ENCODE peak calls at places on chromosomes 12 and 14, in seven cellular contexts. X is mucosa of descending colon, R is neural progenitor cell, C is progenitor cell of endocrine pancreas, E is A549, L is fibroblast of villous mesenchyme, B is natural killer cell. Y is an unnamed sample.

GRCh38 chr12:113195598-113195997 is 10.1 kb downstream of the RITA1 start:
- DNase-seq in R (no peak), B (no peak), X (no peak), L (no peak), E (no peak), C (no peak), Y (no peak)

GRCh38 chr12:130513572-130513971 is 175.9 kb downstream of the PIWIL1 start:
- DNase-seq in B (no peak), R (no peak), C (no peak), E (no peak), X (no peak), L (no peak), Y (no peak)

GRCh38 chr12:112303004-112303403 is 79.2 kb downstream of the HECTD4 start:
- DNase-seq in B (no peak), C (no peak), E (peak; percentile 66), L (peak; percentile 68), X (no peak), R (no peak), Y (no peak)

GRCh38 chr14:70988452-70988851 is 81.2 kb downstream of the PCNX1 start:
- DNase-seq in E (no peak), R (peak; percentile 8), C (no peak), B (no peak), X (no peak), L (no peak), Y (no peak)

GRCh38 chr12:123963829-123964228 is 8.8 kb downstream of the CCDC92 start:
- DNase-seq in L (no peak), C (no peak), B (no peak), X (no peak), R (no peak), E (no peak), Y (no peak)

GRCh38 chr12:49921299-49921698 is 17.6 kb upstream of the FAIM2 start:
- DNase-seq in C (no peak), X (no peak), R (no peak), B (no peak), L (no peak), E (no peak), Y (no peak)

GRCh38 chr14:71130491-71131179 is 223.4 kb downstream of the PCNX1 start:
- DNase-seq in R (no peak), L (peak; percentile 95), B (no peak), X (no peak), C (no peak), E (no peak), Y (no peak)

GRCh38 chr12:39426636-39427245 is 16.2 kb downstream of the KIF21A start:
- DNase-seq in E (peak; percentile 33), R (no peak), B (no peak), X (no peak), L (no peak), C (no peak), Y (no peak)

GRCh38 chr12:57047981-57048380 is 1.9 kb downstream of the MYO1A start:
- DNase-seq in L (peak; percentile 27), E (no peak), B (no peak), X (no peak), C (no peak), R (no peak), Y (no peak)

GRCh38 chr12:78290606-78291345 is 460.1 kb downstream of the NAV3 start:
- DNase-seq in B (no peak), E (peak; percentile 70), C (no peak), R (no peak), X (no peak), L (peak; percentile 73), Y (peak; percentile 35)

GRCh38 chr12:50314629-50315312 is 31.5 kb upstream of the LIMA1 start:
- DNase-seq in X (no peak), C (no peak), B (no peak), R (peak; percentile 64), L (peak; percentile 78), E (peak; percentile 61), Y (peak; percentile 12)

GRCh38 chr12:87317302-87317701 is 711.9 kb downstream of the C12orf50 start:
- DNase-seq in C (no peak), R (no peak), L (no peak), E (no peak), B (no peak), X (no peak), Y (no peak)

GRCh38 chr12:56628671-56629458 is 1.3 kb downstream of the BAZ2A start:
- DNase-seq in R (peak; percentile 59), B (peak; percentile 71), E (peak; percentile 35), C (no peak), X (peak; percentile 84), L (peak; percentile 83), Y (peak; percentile 61)

GRCh38 chr14:87179936-87180335 is 813.0 kb downstream of the GALC start:
- DNase-seq in R (no peak), E (no peak), C (no peak), X (no peak), B (no peak), L (no peak), Y (no peak)

GRCh38 chr12:94677778-94678177 is 27.4 kb upstream of the TMCC3 start:
- DNase-seq in E (no peak), R (no peak), C (no peak), X (no peak), L (no peak), B (no peak), Y (no peak)

GRCh38 chr14:39430762-39431415 is 1.3 kb downstream of the FBXO33 start:
- DNase-seq in X (peak; percentile 10), B (no peak), L (peak; percentile 21), E (peak; percentile 4), R (no peak), C (no peak), Y (peak; percentile 15)

GRCh38 chr14:75258079-75258802 is 20.4 kb upstream of the FOS start:
- DNase-seq in R (no peak), X (no peak), L (peak; percentile 96), E (no peak), C (no peak), B (no peak), Y (no peak)

GRCh38 chr12:29574500-29574899 is 77.0 kb upstream of the OVCH1 start:
- DNase-seq in B (no peak), C (no peak), X (peak; percentile 35), L (no peak), E (no peak), R (no peak), Y (no peak)

GRCh38 chr12:31876568-31877424 is 82.4 kb upstream of the RESF1 start:
- DNase-seq in E (no peak), R (no peak), X (no peak), L (peak; percentile 37), C (no peak), B (no peak), Y (no peak)

GRCh38 chr12:2264622-2265306 is 212.0 kb downstream of the CACNA1C start:
- DNase-seq in X (no peak), C (no peak), E (no peak), B (no peak), R (no peak), L (peak; percentile 95), Y (no peak)

GRCh38 chr12:103301642-103302620 is 193.8 kb downstream of the C12orf42 start:
- DNase-seq in C (no peak), X (no peak), E (no peak), L (no peak), R (peak; percentile 83), B (no peak), Y (peak; percentile 50)

DNA sequence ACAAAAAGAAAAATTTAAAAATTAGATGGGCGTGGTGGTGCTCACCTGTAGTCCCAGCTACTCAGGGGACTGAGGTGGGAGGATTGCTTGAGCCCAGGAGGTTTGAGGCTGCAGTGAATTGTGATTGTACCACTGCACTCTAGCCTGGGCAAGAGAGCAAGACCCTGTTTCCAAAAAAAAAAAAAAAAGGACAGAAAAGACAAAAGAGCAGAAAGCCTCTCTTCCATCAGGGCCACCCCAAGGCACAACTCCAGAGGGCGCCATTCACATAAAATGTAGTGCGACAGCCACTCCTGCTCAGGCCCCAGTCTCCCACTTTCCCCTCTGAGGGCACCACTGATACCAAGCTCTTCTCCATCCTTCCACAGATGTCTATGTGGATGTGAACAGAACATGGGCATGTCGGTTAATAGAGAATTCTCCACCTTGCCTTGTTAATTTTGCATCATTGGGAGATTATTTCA is 41.8 kb downstream of the DGLUCY start:
- DNase-seq in X (no peak), E (no peak), R (no peak), C (no peak), L (no peak), B (no peak), Y (no peak)
- TF ChIP-seq CTCF in X (no peak), E (no peak), R (no peak), C (peak; percentile 17), L (no peak), B (no peak), Y (no peak)

GRCh38 chr12:21910642-21911041 is 30.6 kb downstream of the ABCC9 start:
- DNase-seq in R (peak; percentile 46), C (no peak), X (no peak), E (no peak), L (no peak), B (no peak), Y (no peak)

GRCh38 chr12:21911832-21912231 is 29.4 kb downstream of the ABCC9 start:
- DNase-seq in B (no peak), L (no peak), C (no peak), E (no peak), X (no peak), R (no peak), Y (no peak)

GRCh38 chr12:21912318-21912717 is 28.9 kb downstream of the ABCC9 start:
- DNase-seq in R (no peak), E (no peak), X (no peak), C (no peak), B (no peak), L (no peak), Y (no peak)

GRCh38 chr12:21906919-21907642 is 34.1 kb downstream of the ABCC9 start:
- DNase-seq in L (peak; percentile 16), B (no peak), R (no peak), X (no peak), E (no peak), C (no peak), Y (no peak)
- TF ChIP-seq CTCF in L (no peak), B (no peak), R (no peak), X (no peak), E (no peak), C (no peak), Y (no peak)

GRCh38 chr12:68406134-68406576 is 74.0 kb upstream of the MDM1 start:
- DNase-seq in C (no peak), R (peak; percentile 24), X (peak; percentile 93), L (peak; percentile 88), B (no peak), E (peak; percentile 59), Y (no peak)
- TF ChIP-seq CTCF in C (peak; percentile 32), R (peak; percentile 42), X (peak; percentile 17), L (peak; percentile 59), B (no peak), E (no peak), Y (no peak)

DNA sequence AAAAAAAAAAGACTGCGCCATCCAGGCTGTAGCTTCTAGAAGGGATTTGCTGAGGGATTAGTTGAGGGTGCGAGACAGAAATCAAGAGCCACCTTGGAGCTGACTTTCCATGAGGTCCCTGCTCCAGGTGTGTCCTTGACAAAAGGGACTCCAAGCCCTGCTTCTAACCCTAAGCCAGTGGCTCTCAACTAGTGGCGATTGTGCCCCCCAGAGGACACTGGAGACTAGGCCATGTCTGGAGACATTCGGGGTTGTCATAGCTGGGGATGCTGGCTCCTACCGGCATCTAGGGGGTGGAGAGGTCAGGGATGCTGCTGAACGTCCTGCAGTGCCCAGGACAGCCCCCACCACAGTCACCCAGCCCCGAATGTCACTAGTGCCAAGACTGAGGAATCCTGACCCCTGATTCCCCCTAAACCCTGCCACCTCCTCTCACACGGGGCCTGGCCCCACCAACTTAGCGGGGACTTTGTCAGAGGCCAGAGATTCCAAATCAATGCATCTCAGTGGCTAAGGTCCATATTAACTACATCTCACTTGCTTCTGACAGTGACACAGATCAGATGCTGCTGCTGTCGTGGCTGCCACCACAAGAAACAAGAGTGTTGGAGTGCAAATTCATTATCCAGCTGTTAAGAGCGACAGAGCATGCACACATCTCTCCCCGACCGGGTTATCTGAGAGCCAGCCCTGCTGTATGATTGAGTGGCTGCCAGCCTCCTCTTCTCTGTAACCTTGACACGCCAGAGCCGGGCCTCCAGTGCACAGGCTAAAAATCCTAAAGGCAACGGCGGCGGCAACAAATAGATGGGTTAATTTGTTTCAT is 40.4 kb downstream of the SPRING1 start:
- DNase-seq in B (no peak), C (no peak), L (no peak), E (peak; percentile 71), X (peak; percentile 37), R (peak; percentile 84), Y (peak; percentile 36)
- TF ChIP-seq CTCF in B (no peak), C (peak; percentile 41), L (peak; percentile 36), E (peak; percentile 50), X (no peak), R (peak; percentile 64), Y (peak; percentile 32)